ENCODE peak calls at places on chromosomes 1 and 21, in nine cellular contexts. E is K562, H is left lung, Z is ACHN, X is activated T-cell treated with anti-CD3 and anti-CD28 coated beads for 24 hours, G is uterus, M is SW480, A is HEK293T, T is brain microvascular endothelial cell. U is an unnamed sample.

GRCh38 chr1:27861436-27861835 is 10.9 kb upstream of the THEMIS2 start:
- DNase-seq in E (no peak), H (no peak), Z (no peak), X (no peak), G (no peak), M (peak; percentile 78), A (no peak), T (no peak), U (no peak)

GRCh38 chr1:7722670-7723012 is 48.5 kb upstream of the VAMP3 start:
- DNase-seq in E (no peak), H (no peak), Z (no peak), X (no peak), G (no peak), M (no peak), A (no peak), T (no peak), U (no peak)

GRCh38 chr1:15609631-15610030 is 7.6 kb upstream of the DDI2 start:
- DNase-seq in E (no peak), H (no peak), Z (no peak), X (no peak), G (no peak), M (no peak), A (no peak), T (no peak), U (no peak)

GRCh38 chr1:32893198-32894018 is 7.1 kb downstream of the HPCA start:
- DNase-seq in E (peak; percentile 84), H (peak; percentile 82), Z (peak; percentile 69), X (no peak), G (peak; percentile 70), M (peak; percentile 37), A (peak; percentile 70), T (no peak), U (no peak)

GRCh38 chr1:41566969-41567368 is 82.5 kb upstream of the EDN2 start:
- DNase-seq in E (no peak), H (no peak), Z (no peak), X (no peak), G (no peak), M (no peak), A (no peak), T (no peak), U (no peak)

GRCh38 chr1:64343105-64343960 is 126.6 kb upstream of the CACHD1 start:
- DNase-seq in E (no peak), H (no peak), Z (no peak), X (no peak), G (no peak), M (peak; percentile 87), A (peak; percentile 44), T (peak; percentile 16), U (no peak)

GRCh38 chr1:50620680-50621329 is 197.6 kb upstream of the DMRTA2 start:
- DNase-seq in E (no peak), H (peak; percentile 83), Z (peak; percentile 14), X (no peak), G (no peak), M (peak; percentile 10), A (peak; percentile 10), T (no peak), U (no peak)

GRCh38 chr1:45765999-45766792 is 15.7 kb upstream of the IPP start:
- DNase-seq in E (no peak), H (no peak), Z (no peak), X (no peak), G (no peak), M (no peak), A (no peak), T (no peak), U (no peak)

GRCh38 chr1:225817611-225818061 is 7.7 kb downstream of the EPHX1 start:
- DNase-seq in E (peak; percentile 51), H (peak; percentile 85), Z (peak; percentile 77), X (no peak), G (peak; percentile 70), M (peak; percentile 88), A (no peak), T (peak; percentile 55), U (no peak)

GRCh38 chr1:13664451-13664850 is 35.5 kb upstream of the PRDM2 start:
- DNase-seq in E (no peak), H (no peak), Z (no peak), X (no peak), G (no peak), M (no peak), A (no peak), T (no peak), U (no peak)

GRCh38 chr1:197441990-197442389 is 173.9 kb downstream of the CRB1 start:
- DNase-seq in E (no peak), H (no peak), Z (no peak), X (no peak), G (no peak), M (no peak), A (no peak), T (peak; percentile 45), U (no peak)

GRCh38 chr1:58304584-58304983 is 241.9 kb downstream of the OMA1 start:
- DNase-seq in E (no peak), H (no peak), Z (no peak), X (no peak), G (no peak), M (no peak), A (no peak), T (no peak), U (no peak)

GRCh38 chr1:8858888-8859706 is 19.4 kb downstream of the ENO1 start:
- DNase-seq in E (peak; percentile 43), H (peak; percentile 20), Z (peak; percentile 69), X (peak; percentile 45), G (no peak), M (peak; percentile 43), A (peak; percentile 55), T (peak; percentile 56), U (no peak)

GRCh38 chr1:151311589-151312331 is 15.5 kb downstream of the PI4KB start:
- DNase-seq in E (peak; percentile 85), H (no peak), Z (peak; percentile 99), X (peak; percentile 83), G (peak; percentile 85), M (peak; percentile 95), A (peak; percentile 48), T (peak; percentile 100), U (no peak)

GRCh38 chr1:27314737-27315136 is 7.2 kb upstream of the TMEM222 start:
- DNase-seq in E (no peak), H (no peak), Z (no peak), X (no peak), G (no peak), M (no peak), A (no peak), T (no peak), U (no peak)

GRCh38 chr1:61639218-61639617 is 85.7 kb downstream of the TM2D1 start:
- DNase-seq in E (no peak), H (no peak), Z (no peak), X (no peak), G (no peak), M (no peak), A (no peak), T (no peak), U (no peak)

GRCh38 chr1:110097507-110098221 is 14.6 kb upstream of the UBL4B start:
- DNase-seq in E (no peak), H (no peak), Z (no peak), X (no peak), G (no peak), M (no peak), A (no peak), T (no peak), U (no peak)

GRCh38 chr21:44708213-44708865 is 3.0 kb downstream of the TSPEAR start:
- DNase-seq in E (no peak), H (no peak), Z (no peak), X (no peak), G (peak; percentile 4), M (no peak), A (no peak), T (no peak), U (no peak)

GRCh38 chr21:46142581-46143473 is 12.6 kb downstream of the FTCD start:
- DNase-seq in E (no peak), H (peak; percentile 34), Z (no peak), X (no peak), G (peak; percentile 18), M (no peak), A (no peak), T (no peak), U (no peak)

GRCh38 chr1:197910120-197911110 is 6.8 kb upstream of the LHX9 start:
- DNase-seq in E (no peak), H (no peak), Z (no peak), X (no peak), G (no peak), M (no peak), A (no peak), T (no peak), U (no peak)

GRCh38 chr1:147243228-147243685 is 773 bp downstream of the CHD1L start:
- DNase-seq in E (no peak), H (peak; percentile 85), Z (peak; percentile 45), X (no peak), G (peak; percentile 26), M (peak; percentile 46), A (peak; percentile 51), T (no peak), U (no peak)

GRCh38 chr1:34066921-34067603 is 98.0 kb downstream of the CSMD2 start:
- DNase-seq in E (no peak), H (no peak), Z (no peak), X (no peak), G (no peak), M (no peak), A (no peak), T (no peak), U (no peak)

GRCh38 chr1:111515291-111516007 is 12.0 kb upstream of the ADORA3 start:
- DNase-seq in E (no peak), H (peak; percentile 92), Z (peak; percentile 51), X (no peak), G (peak; percentile 70), M (no peak), A (no peak), T (peak; percentile 27), U (no peak)

GRCh38 chr1:245800901-245801605 is 646.3 kb downstream of the KIF26B start:
- DNase-seq in E (no peak), H (no peak), Z (no peak), X (no peak), G (no peak), M (no peak), A (no peak), T (no peak), U (no peak)

GRCh38 chr1:36161656-36162531 is 5.9 kb downstream of the MAP7D1 start:
- DNase-seq in E (no peak), H (peak; percentile 85), Z (peak; percentile 48), X (no peak), G (no peak), M (no peak), A (no peak), T (peak; percentile 12), U (no peak)

GRCh38 chr1:41883507-41883906 is 35.2 kb downstream of the HIVEP3 start:
- DNase-seq in E (no peak), H (no peak), Z (no peak), X (no peak), G (no peak), M (no peak), A (no peak), T (no peak), U (no peak)

GRCh38 chr21:38777521-38777920 is 28.2 kb upstream of the ETS2 start:
- DNase-seq in E (no peak), H (no peak), Z (no peak), X (no peak), G (no peak), M (no peak), A (no peak), T (no peak), U (no peak)

U was measured in GM19239.